ENCODE peak calls at places on chromosome 17, in eight cellular contexts. One of them, this sample, is unnamed.

GRCh38 chr17:29586676-29587469 is 2.6 kb downstream of the GIT1 start:
- DNase-seq in H1: no peak
- DNase-seq in A549: no peak
- DNase-seq in IMR-90: no peak
- DNase-seq in SK-N-SH: no peak
- DNase-seq in HepG2: no peak
- DNase-seq in K562: no peak
- DNase-seq in GM12878: no peak
- DNase-seq in this sample: no peak

GRCh38 chr17:57868775-57869598 is 19.1 kb upstream of the MRPS23 start:
- DNase-seq in H1: no peak
- DNase-seq in A549: no peak
- DNase-seq in IMR-90: no peak
- DNase-seq in SK-N-SH: no peak
- DNase-seq in HepG2: no peak
- DNase-seq in K562: no peak
- DNase-seq in GM12878: no peak
- DNase-seq in this sample: no peak

GRCh38 chr17:34703533-34703932 is 124.2 kb downstream of the TMEM132E start:
- DNase-seq in H1: no peak
- DNase-seq in A549: no peak
- DNase-seq in IMR-90: peak
- DNase-seq in SK-N-SH: no peak
- DNase-seq in HepG2: peak
- DNase-seq in K562: peak
- DNase-seq in GM12878: no peak
- DNase-seq in this sample: peak

GRCh38 chr17:43030137-43030767 is 5.2 kb downstream of the RND2 start:
- DNase-seq in H1: no peak
- DNase-seq in A549: no peak
- DNase-seq in IMR-90: no peak
- DNase-seq in SK-N-SH: no peak
- DNase-seq in HepG2: no peak
- DNase-seq in K562: no peak
- DNase-seq in GM12878: no peak
- DNase-seq in this sample: no peak

GRCh38 chr17:57925361-57925990 is 29.7 kb downstream of the CUEDC1 start:
- DNase-seq in H1: no peak
- DNase-seq in A549: no peak
- DNase-seq in IMR-90: no peak
- DNase-seq in SK-N-SH: peak
- DNase-seq in HepG2: no peak
- DNase-seq in K562: no peak
- DNase-seq in GM12878: no peak
- DNase-seq in this sample: no peak

GRCh38 chr17:41010421-41010820 is 1.5 kb upstream of the KRTAP3-1 start:
- DNase-seq in H1: no peak
- DNase-seq in A549: no peak
- DNase-seq in IMR-90: no peak
- DNase-seq in SK-N-SH: no peak
- DNase-seq in HepG2: no peak
- DNase-seq in K562: no peak
- DNase-seq in GM12878: no peak
- DNase-seq in this sample: no peak

GRCh38 chr17:15184872-15185624 is 80.1 kb downstream of the PMP22 start:
- DNase-seq in H1: no peak
- DNase-seq in A549: no peak
- DNase-seq in IMR-90: no peak
- DNase-seq in SK-N-SH: no peak
- DNase-seq in HepG2: no peak
- DNase-seq in K562: peak
- DNase-seq in GM12878: no peak
- DNase-seq in this sample: no peak

GRCh38 chr17:61282377-61282776 is 117.3 kb upstream of the TBX2 start:
- DNase-seq in H1: no peak
- DNase-seq in A549: no peak
- DNase-seq in IMR-90: no peak
- DNase-seq in SK-N-SH: no peak
- DNase-seq in HepG2: no peak
- DNase-seq in K562: no peak
- DNase-seq in GM12878: no peak
- DNase-seq in this sample: no peak

GRCh38 chr17:62093188-62094155 is 28.4 kb upstream of the MED13 start:
- DNase-seq in H1: no peak
- DNase-seq in A549: peak
- DNase-seq in IMR-90: peak
- DNase-seq in SK-N-SH: peak
- DNase-seq in HepG2: peak
- DNase-seq in K562: no peak
- DNase-seq in GM12878: peak
- DNase-seq in this sample: no peak

GRCh38 chr17:5563451-5563850 is 20.9 kb downstream of the NLRP1 start:
- DNase-seq in H1: no peak
- DNase-seq in A549: no peak
- DNase-seq in IMR-90: peak
- DNase-seq in SK-N-SH: no peak
- DNase-seq in HepG2: no peak
- DNase-seq in K562: no peak
- DNase-seq in GM12878: no peak
- DNase-seq in this sample: no peak

GRCh38 chr17:51118330-51119195 is 2.1 kb downstream of the SPAG9 start:
- DNase-seq in H1: no peak
- DNase-seq in A549: no peak
- DNase-seq in IMR-90: no peak
- DNase-seq in SK-N-SH: peak
- DNase-seq in HepG2: peak
- DNase-seq in K562: no peak
- DNase-seq in GM12878: no peak
- DNase-seq in this sample: no peak

GRCh38 chr17:19312406-19312805 is 50.1 kb downstream of the B9D1 start:
- DNase-seq in H1: no peak
- DNase-seq in A549: no peak
- DNase-seq in IMR-90: no peak
- DNase-seq in SK-N-SH: no peak
- DNase-seq in HepG2: no peak
- DNase-seq in K562: no peak
- DNase-seq in GM12878: no peak
- DNase-seq in this sample: no peak

GRCh38 chr17:77319211-77320031 is 178.7 kb downstream of the SEC14L1 start:
- DNase-seq in H1: no peak
- DNase-seq in A549: peak
- DNase-seq in IMR-90: peak
- DNase-seq in SK-N-SH: peak
- DNase-seq in HepG2: no peak
- DNase-seq in K562: peak
- DNase-seq in GM12878: no peak
- DNase-seq in this sample: peak

GRCh38 chr17:35447494-35447893 is 1.1 kb downstream of the SLFN13 start:
- DNase-seq in H1: no peak
- DNase-seq in A549: no peak
- DNase-seq in IMR-90: no peak
- DNase-seq in SK-N-SH: no peak
- DNase-seq in HepG2: no peak
- DNase-seq in K562: no peak
- DNase-seq in GM12878: no peak
- DNase-seq in this sample: no peak

GRCh38 chr17:13562271-13562800 is 39.4 kb downstream of the HS3ST3A1 start:
- DNase-seq in H1: no peak
- DNase-seq in A549: no peak
- DNase-seq in IMR-90: peak
- DNase-seq in SK-N-SH: no peak
- DNase-seq in HepG2: no peak
- DNase-seq in K562: peak
- DNase-seq in GM12878: no peak
- DNase-seq in this sample: no peak

GRCh38 chr17:82655038-82655479 is 6.8 kb upstream of the WDR45B start:
- DNase-seq in H1: no peak
- DNase-seq in A549: no peak
- DNase-seq in IMR-90: no peak
- DNase-seq in SK-N-SH: no peak
- DNase-seq in HepG2: no peak
- DNase-seq in K562: no peak
- DNase-seq in GM12878: no peak
- DNase-seq in this sample: no peak

GRCh38 chr17:76271669-76272540 is 6.8 kb downstream of the UBALD2 start:
- DNase-seq in H1: no peak
- DNase-seq in A549: no peak
- DNase-seq in IMR-90: no peak
- DNase-seq in SK-N-SH: peak
- DNase-seq in HepG2: no peak
- DNase-seq in K562: no peak
- DNase-seq in GM12878: peak
- DNase-seq in this sample: peak

GRCh38 chr17:78900816-78901215 is 2.2 kb downstream of the CEP295NL start:
- DNase-seq in H1: no peak
- DNase-seq in A549: no peak
- DNase-seq in IMR-90: no peak
- DNase-seq in SK-N-SH: no peak
- DNase-seq in HepG2: no peak
- DNase-seq in K562: no peak
- DNase-seq in GM12878: no peak
- DNase-seq in this sample: no peak
- TF ChIP-seq USF2 in H1: no peak
- TF ChIP-seq USF2 in A549: no peak
- TF ChIP-seq USF2 in IMR-90: no peak
- TF ChIP-seq USF2 in SK-N-SH: no peak
- TF ChIP-seq USF2 in HepG2: no peak
- TF ChIP-seq USF2 in K562: no peak
- TF ChIP-seq USF2 in GM12878: no peak
- TF ChIP-seq USF2 in this sample: no peak

GRCh38 chr17:56359518-56359917 is 206.2 kb downstream of the ANKFN1 start:
- DNase-seq in H1: no peak
- DNase-seq in A549: no peak
- DNase-seq in IMR-90: no peak
- DNase-seq in SK-N-SH: no peak
- DNase-seq in HepG2: no peak
- DNase-seq in K562: no peak
- DNase-seq in GM12878: no peak
- DNase-seq in this sample: no peak

GRCh38 chr17:56358651-56359050 is 205.4 kb downstream of the ANKFN1 start:
- DNase-seq in H1: no peak
- DNase-seq in A549: no peak
- DNase-seq in IMR-90: peak
- DNase-seq in SK-N-SH: no peak
- DNase-seq in HepG2: no peak
- DNase-seq in K562: no peak
- DNase-seq in GM12878: no peak
- DNase-seq in this sample: no peak
- TF ChIP-seq USF2 in H1: no peak
- TF ChIP-seq USF2 in A549: no peak
- TF ChIP-seq USF2 in IMR-90: no peak
- TF ChIP-seq USF2 in SK-N-SH: no peak
- TF ChIP-seq USF2 in HepG2: no peak
- TF ChIP-seq USF2 in K562: no peak
- TF ChIP-seq USF2 in GM12878: no peak
- TF ChIP-seq USF2 in this sample: no peak

DNA sequence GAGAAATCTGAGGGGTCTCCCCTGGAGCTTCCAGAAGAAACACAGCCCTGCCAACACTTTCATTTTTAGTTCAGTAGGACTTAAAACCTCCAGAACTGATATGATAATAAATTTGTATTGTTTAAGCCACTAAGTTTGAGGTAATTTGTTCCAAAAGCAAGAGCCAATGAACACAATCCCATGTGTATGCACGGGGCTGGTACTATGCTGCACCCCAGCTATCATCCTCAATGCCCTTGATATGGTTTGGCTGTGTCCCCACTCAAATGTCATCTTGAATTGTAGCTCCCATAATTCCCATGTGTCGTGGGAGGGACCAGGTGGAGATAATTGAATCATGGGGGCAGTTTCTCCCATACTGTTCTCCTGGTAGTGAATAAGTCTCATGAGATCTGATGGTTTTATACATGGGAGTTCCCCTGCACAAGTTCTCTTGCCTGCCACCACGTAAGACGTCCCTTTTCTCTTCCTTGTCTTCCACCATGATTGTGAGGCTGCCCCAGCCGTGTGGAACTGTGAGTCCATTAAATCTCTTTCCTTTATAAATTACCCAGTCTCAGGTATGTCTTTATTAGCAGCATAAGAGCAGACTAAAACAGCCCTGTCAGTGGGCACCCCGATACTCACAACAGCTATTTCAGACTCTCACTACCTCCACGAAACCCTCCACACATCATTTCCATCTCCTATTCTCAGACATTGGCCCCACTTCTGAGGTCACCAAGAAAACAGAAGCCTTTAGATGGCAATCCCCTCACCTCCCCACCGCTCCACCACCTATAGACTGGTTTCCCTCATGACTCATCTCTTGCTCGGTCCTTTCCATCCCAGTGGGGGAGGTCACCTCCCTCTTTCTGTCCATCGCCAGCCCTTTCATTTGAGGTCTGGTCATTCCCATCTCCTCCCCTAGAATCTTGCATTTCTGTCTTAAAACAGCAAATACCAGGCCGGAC is 8.9 kb upstream of the CACNG1 start:
- DNase-seq in H1: no peak
- DNase-seq in A549: no peak
- DNase-seq in IMR-90: no peak
- DNase-seq in SK-N-SH: no peak
- DNase-seq in HepG2: no peak
- DNase-seq in K562: no peak
- DNase-seq in GM12878: peak
- DNase-seq in this sample: no peak
- TF ChIP-seq USF2 in H1: no peak
- TF ChIP-seq USF2 in A549: no peak
- TF ChIP-seq USF2 in IMR-90: no peak
- TF ChIP-seq USF2 in SK-N-SH: no peak
- TF ChIP-seq USF2 in HepG2: no peak
- TF ChIP-seq USF2 in K562: no peak
- TF ChIP-seq USF2 in GM12878: no peak
- TF ChIP-seq USF2 in this sample: no peak

GRCh38 chr17:68198931-68199836 is 48.7 kb upstream of the AMZ2 start:
- DNase-seq in H1: no peak
- DNase-seq in A549: peak
- DNase-seq in IMR-90: no peak
- DNase-seq in SK-N-SH: peak
- DNase-seq in HepG2: no peak
- DNase-seq in K562: no peak
- DNase-seq in GM12878: no peak
- DNase-seq in this sample: peak

GRCh38 chr17:68197997-68198930 is 49.6 kb upstream of the AMZ2 start:
- DNase-seq in H1: no peak
- DNase-seq in A549: peak
- DNase-seq in IMR-90: no peak
- DNase-seq in SK-N-SH: peak
- DNase-seq in HepG2: no peak
- DNase-seq in K562: no peak
- DNase-seq in GM12878: no peak
- DNase-seq in this sample: peak

GRCh38 chr17:68195667-68196393 is 52.0 kb upstream of the AMZ2 start:
- DNase-seq in H1: no peak
- DNase-seq in A549: no peak
- DNase-seq in IMR-90: no peak
- DNase-seq in SK-N-SH: peak
- DNase-seq in HepG2: no peak
- DNase-seq in K562: no peak
- DNase-seq in GM12878: no peak
- DNase-seq in this sample: peak

GRCh38 chr17:68197091-68197996 is 50.5 kb upstream of the AMZ2 start:
- DNase-seq in H1: no peak
- DNase-seq in A549: peak
- DNase-seq in IMR-90: no peak
- DNase-seq in SK-N-SH: peak
- DNase-seq in HepG2: no peak
- DNase-seq in K562: peak
- DNase-seq in GM12878: no peak
- DNase-seq in this sample: peak

GRCh38 chr17:68196394-68197090 is 51.3 kb upstream of the AMZ2 start:
- DNase-seq in H1: no peak
- DNase-seq in A549: no peak
- DNase-seq in IMR-90: no peak
- DNase-seq in SK-N-SH: no peak
- DNase-seq in HepG2: no peak
- DNase-seq in K562: no peak
- DNase-seq in GM12878: no peak
- DNase-seq in this sample: no peak
- TF ChIP-seq USF2 in H1: no peak
- TF ChIP-seq USF2 in A549: no peak
- TF ChIP-seq USF2 in IMR-90: no peak
- TF ChIP-seq USF2 in SK-N-SH: no peak
- TF ChIP-seq USF2 in HepG2: no peak
- TF ChIP-seq USF2 in K562: no peak
- TF ChIP-seq USF2 in GM12878: no peak
- TF ChIP-seq USF2 in this sample: no peak